ENCODE peak calls at places on chromosome 11, in five cellular contexts. One of them, this sample, is unnamed.

GRCh38 chr11:116287866-116288265 is 484.9 kb downstream of the BUD13 start:
- DNase-seq in T-helper 17 cell: no peak
- DNase-seq in fibroblast of pulmonary artery: no peak
- DNase-seq in SW 1271: no peak
- DNase-seq in H54: no peak
- DNase-seq in this sample: no peak

GRCh38 chr11:3137486-3138177 is 27.5 kb downstream of the OSBPL5 start:
- DNase-seq in T-helper 17 cell: no peak
- DNase-seq in fibroblast of pulmonary artery: no peak
- DNase-seq in SW 1271: no peak
- DNase-seq in H54: no peak
- DNase-seq in this sample: no peak

GRCh38 chr11:1117970-1118369 is 39.8 kb upstream of the MUC5AC start:
- DNase-seq in T-helper 17 cell: no peak
- DNase-seq in fibroblast of pulmonary artery: no peak
- DNase-seq in SW 1271: no peak
- DNase-seq in H54: no peak
- DNase-seq in this sample: no peak

GRCh38 chr11:12646478-12646877 is 27.7 kb upstream of the TEAD1 start:
- DNase-seq in T-helper 17 cell: no peak
- DNase-seq in fibroblast of pulmonary artery: no peak
- DNase-seq in SW 1271: no peak
- DNase-seq in H54: no peak
- DNase-seq in this sample: no peak

GRCh38 chr11:123493393-123494063 is 63.5 kb downstream of the GRAMD1B start:
- DNase-seq in T-helper 17 cell: no peak
- DNase-seq in fibroblast of pulmonary artery: no peak
- DNase-seq in SW 1271: no peak
- DNase-seq in H54: no peak
- DNase-seq in this sample: no peak

GRCh38 chr11:75505966-75506692 is 19.6 kb downstream of the GDPD5 start:
- DNase-seq in T-helper 17 cell: no peak
- DNase-seq in fibroblast of pulmonary artery: no peak
- DNase-seq in SW 1271: no peak
- DNase-seq in H54: no peak
- DNase-seq in this sample: no peak

GRCh38 chr11:19727246-19727645 is 14.6 kb downstream of the NAV2 start:
- DNase-seq in T-helper 17 cell: no peak
- DNase-seq in fibroblast of pulmonary artery: peak; percentile 90
- DNase-seq in SW 1271: no peak
- DNase-seq in H54: no peak
- DNase-seq in this sample: no peak

GRCh38 chr11:64654958-64655541 is 64.0 kb downstream of the SLC22A12 start:
- DNase-seq in T-helper 17 cell: no peak
- DNase-seq in fibroblast of pulmonary artery: no peak
- DNase-seq in SW 1271: no peak
- DNase-seq in H54: no peak
- DNase-seq in this sample: no peak

GRCh38 chr11:134643115-134643514 is 231.1 kb upstream of the B3GAT1 start:
- DNase-seq in T-helper 17 cell: no peak
- DNase-seq in fibroblast of pulmonary artery: no peak
- DNase-seq in SW 1271: no peak
- DNase-seq in H54: no peak
- DNase-seq in this sample: no peak

GRCh38 chr11:18748766-18749375 is 22.9 kb upstream of the IGSF22 start:
- DNase-seq in T-helper 17 cell: no peak
- DNase-seq in fibroblast of pulmonary artery: peak; percentile 42
- DNase-seq in SW 1271: no peak
- DNase-seq in H54: peak; percentile 17
- DNase-seq in this sample: no peak

This sample was measured in CD4-positive, alpha-beta T cell.